ENCODE peak calls at places on chromosomes 11 and 22, in seven cellular contexts. V is breast epithelium, T is fibroblast of lung, R is heart right ventricle, E is cardiac muscle cell, U is lower lobe of right lung, W is GM12865. N is an unnamed sample.
A peak's percentile ranks its signal among the peaks of the same experiment; 100 is the strongest.

GRCh38 chr22:49240016-49240380 is 587.7 kb downstream of the BRD1 start:
- DNase-seq in E (no peak), U (no peak), R (no peak), V (no peak), T (no peak), W (no peak), N (no peak)

GRCh38 chr11:46489668-46490560 is 98.3 kb upstream of the CHRM4 start:
- DNase-seq in U (no peak), W (peak; percentile 74), T (peak; percentile 48), R (no peak), V (no peak), E (peak; percentile 65), N (no peak)

GRCh38 chr22:50563410-50564160 is 866 bp upstream of the SYCE3 start:
- DNase-seq in E (peak; percentile 62), U (no peak), V (no peak), T (no peak), W (no peak), R (no peak), N (peak; percentile 44)

GRCh38 chr11:35800970-35801953 is 138.7 kb downstream of the TRIM44 start:
- DNase-seq in W (no peak), T (no peak), R (peak; percentile 23), U (no peak), E (no peak), V (no peak), N (no peak)

GRCh38 chr11:64878223-64878493 is 263 bp downstream of the EHD1 start:
- DNase-seq in E (no peak), R (no peak), W (no peak), U (no peak), T (no peak), V (no peak), N (no peak)

GRCh38 chr22:44428941-44429615 is 69.0 kb downstream of the RTL6 start:
- DNase-seq in U (peak; percentile 27), V (no peak), R (no peak), E (no peak), T (no peak), W (no peak), N (peak; percentile 48)

GRCh38 chr11:22657101-22657694 is 9.2 kb upstream of the GAS2 start:
- DNase-seq in R (no peak), W (peak; percentile 40), E (peak; percentile 30), T (no peak), U (no peak), V (no peak), N (no peak)

GRCh38 chr11:58640386-58641023 is 18.0 kb downstream of the CNTF start:
- DNase-seq in W (no peak), T (no peak), V (no peak), U (no peak), R (no peak), E (no peak), N (no peak)

GRCh38 chr11:17776213-17776875 is 41.8 kb downstream of the KCNC1 start:
- DNase-seq in E (no peak), R (no peak), V (no peak), W (no peak), T (no peak), U (no peak), N (peak; percentile 47)

GRCh38 chr11:45100338-45100737 is 46.1 kb upstream of the PRDM11 start:
- DNase-seq in W (peak; percentile 16), U (no peak), E (no peak), V (no peak), R (no peak), T (peak; percentile 35), N (peak; percentile 83)

GRCh38 chr22:44184006-44184405 is 3.3 kb downstream of the PARVG start:
- DNase-seq in U (no peak), E (no peak), W (no peak), R (no peak), T (peak; percentile 56), V (no peak), N (no peak)

GRCh38 chr11:65856689-65857499 is 1.1 kb downstream of the CFL1 start:
- DNase-seq in E (peak; percentile 78), R (peak; percentile 87), W (peak; percentile 85), T (peak; percentile 56), V (peak; percentile 81), U (peak; percentile 94), N (peak; percentile 95)

GRCh38 chr11:81966340-81966739 is 767.3 kb downstream of the FAM181B start:
- DNase-seq in W (no peak), E (no peak), T (no peak), U (no peak), V (no peak), R (no peak), N (no peak)

GRCh38 chr11:68998390-68998911 is 14.6 kb downstream of the MRGPRF start:
- DNase-seq in E (peak; percentile 83), W (no peak), T (peak; percentile 21), R (peak; percentile 23), V (no peak), U (peak; percentile 30), N (peak; percentile 70)

GRCh38 chr11:34439521-34440258 is 956 bp downstream of the CAT start:
- DNase-seq in E (no peak), T (no peak), W (no peak), U (no peak), V (no peak), R (no peak), N (no peak)

DNA sequence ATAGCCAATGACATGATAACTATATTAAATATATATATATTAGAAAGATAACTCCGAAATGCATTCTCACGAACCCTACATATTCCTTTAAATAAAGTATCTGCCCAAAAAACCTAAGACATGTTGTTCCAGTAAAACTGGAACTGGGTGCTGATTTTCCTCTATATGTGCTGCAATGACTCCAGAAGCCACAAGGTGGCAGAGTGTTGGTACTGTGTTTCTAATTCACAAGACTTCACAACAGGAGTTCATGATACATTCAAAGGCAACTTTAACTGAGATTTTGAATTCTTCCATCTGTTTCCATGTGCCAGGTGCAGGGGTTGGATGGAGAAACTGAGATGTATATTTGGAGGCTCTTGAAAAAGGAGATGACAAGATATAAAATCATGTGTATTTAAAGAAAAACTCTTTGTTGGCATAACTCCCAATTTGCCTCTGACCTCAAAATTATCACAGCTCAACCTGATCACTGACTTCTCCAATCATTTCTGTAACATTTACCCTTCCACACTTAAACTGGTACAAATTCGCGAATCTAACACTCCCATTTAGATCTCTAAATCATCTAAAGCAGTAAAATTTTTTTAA is 1098.6 kb upstream of the CCDC90B start:
- DNase-seq in V (peak; percentile 18), W (peak; percentile 47), T (peak; percentile 30), E (peak; percentile 62), U (no peak), R (peak; percentile 28), N (no peak)
- TF ChIP-seq CTCF in V (peak; percentile 52), W (peak; percentile 82), T (peak; percentile 92), E (peak; percentile 83), U (peak; percentile 74), R (peak; percentile 84), N (peak; percentile 80)

DNA sequence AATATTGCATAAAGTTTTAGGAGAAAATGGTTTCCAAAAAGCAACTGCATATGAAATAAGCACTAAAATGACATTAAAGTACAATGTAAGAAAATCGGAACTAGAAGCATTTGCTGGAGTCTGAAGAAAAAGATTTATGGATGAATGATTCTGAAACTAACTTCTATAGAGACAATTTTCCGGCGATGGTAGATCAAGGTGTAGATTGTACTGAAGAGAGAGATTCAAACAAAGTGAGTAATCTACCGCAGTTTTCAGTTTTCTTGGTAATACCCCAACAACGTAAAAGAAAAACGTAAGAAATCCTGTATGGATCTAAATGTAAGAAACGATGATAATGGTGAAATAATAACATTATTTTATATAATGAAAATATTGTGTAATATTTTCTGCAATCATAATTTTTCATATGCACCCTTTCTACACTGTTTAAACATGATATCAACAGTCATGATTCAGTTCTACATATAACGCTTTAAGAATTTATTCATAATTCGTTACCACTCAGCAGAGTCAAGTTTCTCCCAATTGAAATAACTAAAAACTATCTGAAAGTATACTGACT is 1.8 kb upstream of the CDPF1 start:
- DNase-seq in E (no peak), R (no peak), V (no peak), W (no peak), U (no peak), T (no peak), N (no peak)
- H3K4me3 ChIP-seq in E (no peak overlapping the region), R (no peak overlapping the region), V (no peak overlapping the region), W (no peak overlapping the region), U (no peak overlapping the region), T (no peak overlapping the region), N (no peak overlapping the region)

DNA sequence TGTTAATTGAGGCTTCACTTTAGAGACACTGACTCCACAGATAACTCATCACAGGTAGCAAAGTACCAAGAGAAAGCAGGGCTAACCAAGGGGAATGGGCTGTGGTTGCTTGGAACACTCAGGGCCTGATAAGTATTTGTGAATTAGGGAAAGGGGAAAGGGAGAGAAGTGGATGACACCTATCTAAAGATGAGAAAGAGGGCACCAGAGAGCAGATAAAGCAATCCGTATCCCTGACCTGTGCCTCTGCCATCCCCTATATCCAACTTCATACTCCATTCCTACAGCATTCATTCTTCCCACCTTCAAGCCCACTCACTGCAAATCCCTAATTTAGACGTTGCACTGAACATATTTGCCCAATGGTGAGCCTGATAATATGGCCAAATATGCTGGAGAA is 43.0 kb upstream of the API5 start:
- DNase-seq in E (no peak), U (no peak), T (no peak), W (no peak), R (no peak), V (no peak), N (no peak)
- TF ChIP-seq CTCF in E (no peak), U (no peak), T (no peak), W (no peak), R (no peak), V (no peak), N (no peak)

DNA sequence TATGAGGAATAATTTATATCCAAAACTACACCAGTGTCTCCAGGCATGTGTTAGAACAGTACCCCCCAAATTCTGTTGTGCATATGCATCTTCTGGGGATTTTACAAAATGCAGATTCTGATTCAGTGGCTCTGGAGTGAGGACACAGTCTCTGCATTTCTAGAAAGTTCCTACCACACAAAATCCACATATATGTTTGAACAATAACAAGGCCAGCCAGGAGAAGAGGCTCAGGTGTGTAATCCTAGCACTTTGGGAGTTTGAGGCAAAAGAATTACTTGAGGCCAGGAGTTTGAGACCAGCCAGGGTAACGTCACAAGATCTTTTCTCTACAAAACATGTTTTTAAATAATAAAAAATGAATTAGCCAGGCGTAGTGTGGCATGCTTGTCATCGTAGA is 84.9 kb downstream of the ZNF280B start:
- DNase-seq in E (no peak), T (no peak), V (no peak), W (no peak), U (no peak), R (no peak), N (no peak)
- H3K4me3 ChIP-seq in E (no peak overlapping the region), T (no peak overlapping the region), V (no peak overlapping the region), W (no peak overlapping the region), U (no peak overlapping the region), R (no peak overlapping the region), N (no peak overlapping the region)

DNA sequence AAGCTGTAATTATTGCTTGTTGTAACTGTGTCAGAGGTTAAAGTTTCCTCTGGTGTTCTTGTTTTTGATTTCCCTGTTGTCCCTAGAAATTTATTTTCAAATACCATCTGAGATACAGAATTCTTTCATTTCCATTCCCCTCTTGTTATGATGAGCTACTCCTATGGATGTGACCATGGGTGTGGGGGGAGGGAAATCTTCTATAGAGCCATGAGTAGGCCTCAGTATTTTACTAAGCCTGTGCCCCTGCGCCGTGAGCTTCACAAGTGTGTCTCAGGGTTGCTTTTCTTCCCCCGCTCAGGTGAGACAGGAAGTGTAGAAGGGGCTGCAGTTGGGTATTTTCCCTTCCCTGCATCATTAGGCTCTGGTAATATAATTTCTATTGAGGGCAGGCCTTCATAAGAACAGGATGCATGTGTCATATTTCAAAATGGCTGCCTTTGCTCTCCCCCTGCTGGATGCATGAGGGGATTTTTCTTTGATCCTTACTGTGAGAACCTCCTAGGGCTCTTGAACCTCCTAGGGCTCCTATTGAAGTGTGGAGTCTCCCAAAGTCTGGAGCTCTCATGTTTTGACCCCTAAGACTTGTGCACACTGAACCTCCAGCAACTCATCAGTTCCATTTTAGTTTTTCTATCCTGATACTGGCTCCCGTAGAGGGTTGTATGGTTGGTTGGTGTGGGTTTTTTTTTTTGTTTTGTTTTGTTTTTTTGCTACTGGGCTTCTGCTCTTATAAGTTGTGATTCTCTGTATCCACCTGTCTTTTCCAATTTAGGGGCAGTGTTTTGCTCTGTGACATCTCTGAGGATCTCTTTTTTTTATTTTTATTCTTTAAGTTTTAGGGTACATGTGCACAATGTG is 658.2 kb downstream of the NTM start:
- DNase-seq in V (no peak), E (peak; percentile 53), R (peak; percentile 11), W (peak; percentile 62), T (no peak), U (no peak), N (no peak)
- TF ChIP-seq CTCF in V (peak; percentile 65), E (peak; percentile 34), R (peak; percentile 58), W (peak; percentile 52), T (peak; percentile 59), U (peak; percentile 58), N (peak; percentile 75)